ENCODE peak calls at places on chromosome 4, in six cellular contexts. R is A549, N is ovary, J is esophagus muscularis mucosa, T is sigmoid colon, Q is transverse colon. C is an unnamed sample.
A peak's percentile ranks its signal among the peaks of the same experiment; 100 is the strongest.

GRCh38 chr4:81723927-81724587 is 252.3 kb upstream of the RASGEF1B start:
- DNase-seq in T (peak; percentile 70), R (no peak), N (no peak), Q (peak; percentile 31), J (no peak), C (peak; percentile 64)

GRCh38 chr4:55016131-55016530 is 109.3 kb downstream of the KDR start:
- DNase-seq in R (no peak), N (no peak), Q (no peak), T (no peak), J (no peak), C (no peak)

GRCh38 chr4:185343726-185344581 is 51.8 kb downstream of the LRP2BP start:
- DNase-seq in Q (peak; percentile 25), T (peak; percentile 93), J (no peak), N (no peak), R (no peak), C (no peak)

GRCh38 chr4:86118696-86119095 is 241.2 kb downstream of the MAPK10 start:
- DNase-seq in J (no peak), R (no peak), Q (no peak), T (no peak), N (no peak), C (no peak)

GRCh38 chr4:2886161-2886560 is 42.5 kb downstream of the ADD1 start:
- DNase-seq in N (no peak), Q (no peak), T (no peak), J (no peak), R (no peak), C (no peak)

GRCh38 chr4:1232661-1233621 is 16.0 kb downstream of the CTBP1 start:
- DNase-seq in N (peak; percentile 29), R (no peak), Q (no peak), J (no peak), T (peak; percentile 68), C (no peak)

GRCh38 chr4:132344924-132345828 is 803.9 kb upstream of the PCDH10 start:
- DNase-seq in Q (no peak), R (peak; percentile 6), T (no peak), J (no peak), N (no peak), C (no peak)

GRCh38 chr4:148831945-148832344 is 389.7 kb upstream of the NR3C2 start:
- DNase-seq in J (no peak), N (no peak), Q (no peak), R (peak; percentile 3), T (no peak), C (no peak)

GRCh38 chr4:73127839-73128448 is 58.4 kb upstream of the COX18 start:
- DNase-seq in N (no peak), T (no peak), R (peak; percentile 29), J (no peak), Q (no peak), C (no peak)

GRCh38 chr4:109703664-109704351 is 563 bp upstream of the CASP6 start:
- DNase-seq in Q (no peak), T (no peak), N (no peak), J (no peak), R (no peak), C (no peak)

GRCh38 chr4:128444544-128445302 is 157.1 kb upstream of the PGRMC2 start:
- DNase-seq in J (no peak), Q (no peak), N (no peak), T (no peak), R (peak; percentile 44), C (no peak)

GRCh38 chr4:89248879-89249281 is 58.7 kb downstream of the GPRIN3 start:
- DNase-seq in Q (no peak), J (no peak), T (no peak), R (no peak), N (no peak), C (no peak)

GRCh38 chr4:89213382-89213701 is 94.3 kb downstream of the GPRIN3 start:
- DNase-seq in T (no peak), J (no peak), R (no peak), Q (no peak), N (no peak), C (no peak)

GRCh38 chr4:64477127-64477526 is 67.9 kb upstream of the TECRL start:
- DNase-seq in T (no peak), N (no peak), J (no peak), R (no peak), Q (no peak), C (no peak)

GRCh38 chr4:173443121-173443520 is 44.2 kb upstream of the SCRG1 start:
- DNase-seq in Q (no peak), N (no peak), T (no peak), R (no peak), J (no peak), C (no peak)

GRCh38 chr4:179605196-179605595 is 2163.0 kb upstream of the AGA start:
- DNase-seq in T (no peak), R (no peak), J (no peak), N (no peak), Q (no peak), C (no peak)

GRCh38 chr4:80361329-80361900 is 25.9 kb downstream of the CFAP299 start:
- DNase-seq in N (no peak), R (peak; percentile 2), J (no peak), Q (no peak), T (no peak), C (no peak)

GRCh38 chr4:82043809-82044137 is 330.0 kb downstream of the HNRNPD start:
- DNase-seq in R (no peak), Q (no peak), T (no peak), J (no peak), N (no peak), C (no peak)

GRCh38 chr4:19213388-19213787 is 1038.3 kb upstream of the SLIT2 start:
- DNase-seq in T (no peak), J (no peak), N (no peak), R (no peak), Q (no peak), C (no peak)

GRCh38 chr4:19214591-19214990 is 1037.1 kb upstream of the SLIT2 start:
- DNase-seq in T (no peak), J (no peak), N (no peak), Q (no peak), R (no peak), C (no peak)

DNA sequence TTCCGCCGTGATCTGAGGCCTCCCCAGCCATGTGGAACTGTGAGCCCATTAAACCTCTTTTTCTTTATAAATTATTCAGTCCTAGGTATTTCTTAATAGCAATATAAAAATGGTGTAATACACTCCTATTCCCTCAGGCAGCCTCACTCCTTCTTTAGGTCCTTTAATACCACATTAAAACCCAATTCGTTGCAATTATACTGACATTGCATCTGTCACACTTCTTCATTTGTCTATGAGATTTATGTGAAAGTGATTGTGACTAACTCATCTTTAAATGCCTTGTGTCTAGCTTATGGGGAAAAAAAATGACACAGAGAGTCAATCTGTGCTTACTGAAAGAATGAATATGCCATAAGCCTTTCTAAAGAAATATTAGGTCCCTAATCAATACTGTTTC is 1035.2 kb upstream of the SLIT2 start:
- DNase-seq in Q (no peak), T (no peak), N (no peak), R (no peak), J (no peak), C (no peak)
- TF ChIP-seq EP300 in Q (no peak), T (no peak), N (no peak), R (no peak), J (no peak), C (no peak)

GRCh38 chr4:178192611-178193010 is 750.4 kb upstream of the AGA start:
- DNase-seq in T (no peak), R (no peak), Q (no peak), N (no peak), J (no peak), C (no peak)

GRCh38 chr4:178198691-178199090 is 756.5 kb upstream of the AGA start:
- DNase-seq in T (no peak), J (no peak), R (no peak), N (no peak), Q (no peak), C (no peak)

GRCh38 chr4:178202422-178202821 is 760.2 kb upstream of the AGA start:
- DNase-seq in J (no peak), Q (no peak), T (no peak), N (no peak), R (no peak), C (no peak)

DNA sequence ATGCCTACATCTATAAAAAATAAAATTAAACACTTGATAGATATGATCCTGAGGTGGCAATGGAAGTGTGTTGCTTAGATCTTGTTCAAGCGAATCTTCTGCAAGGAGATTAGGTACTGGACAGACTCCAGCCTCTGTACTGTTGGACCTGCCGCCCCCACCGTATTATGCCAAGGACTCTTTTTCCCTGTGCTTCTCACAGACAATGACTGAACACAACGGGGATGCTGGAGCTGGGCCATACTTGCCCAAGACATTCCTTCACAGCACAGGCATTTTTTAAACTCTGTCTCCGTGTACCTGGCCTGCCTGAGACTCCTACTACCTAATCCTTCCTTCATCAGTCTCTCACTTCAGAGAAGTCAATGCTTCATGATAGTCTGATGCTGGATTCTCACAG is 754.5 kb upstream of the AGA start:
- DNase-seq in R (no peak), T (no peak), N (no peak), Q (no peak), J (no peak), C (no peak)
- TF ChIP-seq EP300 in R (no peak), T (no peak), N (no peak), Q (no peak), J (no peak), C (no peak)

GRCh38 chr4:188091-188490 is 63.8 kb downstream of the ZNF718 start:
- DNase-seq in T (no peak), N (no peak), J (no peak), Q (no peak), R (no peak), C (no peak)
- TF ChIP-seq EP300 in T (no peak), N (no peak), J (no peak), Q (no peak), R (no peak), C (no peak)

GRCh38 chr4:96193061-96193460 is 353.2 kb downstream of the PDHA2 start:
- DNase-seq in T (no peak), J (no peak), Q (no peak), N (no peak), R (no peak), C (no peak)

GRCh38 chr4:96189761-96190160 is 349.9 kb downstream of the PDHA2 start:
- DNase-seq in Q (no peak), T (no peak), N (no peak), J (no peak), R (no peak), C (no peak)

GRCh38 chr4:96194993-96195392 is 355.1 kb downstream of the PDHA2 start:
- DNase-seq in T (no peak), Q (no peak), R (no peak), J (no peak), N (no peak), C (no peak)
- TF ChIP-seq EP300 in T (no peak), Q (no peak), R (no peak), J (no peak), N (no peak), C (no peak)

C was measured in stomach.